ENCODE peak calls at places on chromosomes 1 and 21, in nine cellular contexts. T is omental fat pad; N is stimulated activated CD4-positive, alpha-beta T cell treated with anti-CD3 and anti-CD28 coated beads, Interleukin-1b, Interleukin-23, amount 100 ng/mL, for 24 hours; I is NCI-H1417; X is GM03348; L is OCI-M1; F is astrocyte; P is KBM-7; G is activated CD4-positive, CD25-positive, alpha-beta regulatory T cell. S is an unnamed sample.
A peak's percentile ranks its signal among the peaks of the same experiment; 100 is the strongest.

GRCh38 chr1:102593276-102593675 is 515.0 kb downstream of the COL11A1 start:
- DNase-seq in P (no peak), F (peak; percentile 10), I (no peak), G (no peak), L (no peak), N (no peak), X (no peak), T (no peak), S (no peak)

GRCh38 chr1:31576201-31576669 is at the start of gene TINAGL1:
- DNase-seq in P (no peak), T (no peak), L (no peak), G (no peak), F (no peak), I (no peak), N (no peak), X (no peak), S (no peak)

GRCh38 chr1:107964397-107965111 is 426 bp downstream of the VAV3 start:
- DNase-seq in L (no peak), P (no peak), N (peak; percentile 14), T (no peak), I (peak; percentile 10), X (no peak), G (peak; percentile 20), F (peak; percentile 14), S (no peak)

GRCh38 chr1:59046730-59047157 is 250.2 kb upstream of the FGGY start:
- DNase-seq in N (no peak), P (no peak), I (no peak), T (no peak), F (no peak), G (no peak), L (peak; percentile 46), X (no peak), S (no peak)

GRCh38 chr1:223678841-223679240 is 13.3 kb upstream of the CAPN8 start:
- DNase-seq in P (no peak), T (no peak), G (no peak), F (no peak), I (no peak), L (peak; percentile 93), X (no peak), N (no peak), S (no peak)

GRCh38 chr1:217393901-217394300 is 237.0 kb downstream of the GPATCH2 start:
- DNase-seq in F (no peak), P (no peak), G (no peak), T (no peak), L (no peak), I (no peak), X (no peak), N (no peak), S (no peak)

GRCh38 chr21:25626752-25627151 is 12.3 kb upstream of the JAM2 start:
- DNase-seq in I (no peak), P (no peak), N (no peak), X (no peak), L (no peak), G (no peak), T (no peak), F (no peak), S (peak; percentile 53)

GRCh38 chr1:15870421-15870820 is 22.9 kb downstream of the SPEN start:
- DNase-seq in X (peak; percentile 21), I (no peak), F (peak; percentile 32), T (no peak), N (no peak), L (no peak), G (no peak), P (no peak), S (no peak)

GRCh38 chr1:46043491-46044017 is 88.9 kb downstream of the PIK3R3 start:
- DNase-seq in P (peak; percentile 88), F (no peak), T (no peak), I (peak; percentile 17), N (no peak), G (no peak), X (no peak), L (peak; percentile 66), S (no peak)

GRCh38 chr1:177490240-177490639 is 319.5 kb downstream of the BRINP2 start:
- DNase-seq in F (no peak), X (no peak), P (no peak), N (no peak), T (no peak), I (no peak), G (no peak), L (no peak), S (no peak)

GRCh38 chr21:34726627-34727337 is 58.0 kb downstream of the CLIC6 start:
- DNase-seq in X (no peak), F (peak; percentile 55), I (no peak), T (no peak), L (peak; percentile 36), P (no peak), G (no peak), N (no peak), S (no peak)

GRCh38 chr1:109762039-109762585 is 1.6 kb downstream of the EPS8L3 start:
- DNase-seq in L (no peak), P (no peak), X (no peak), G (no peak), F (no peak), I (no peak), T (no peak), N (no peak), S (no peak)

GRCh38 chr1:200610846-200611245 is 9.7 kb downstream of the KIF14 start:
- DNase-seq in T (no peak), F (no peak), L (no peak), N (no peak), G (no peak), P (no peak), I (no peak), X (peak; percentile 70), S (no peak)

GRCh38 chr1:184025242-184025675 is 12.3 kb downstream of the COLGALT2 start:
- DNase-seq in F (peak; percentile 96), P (no peak), N (no peak), G (no peak), I (peak; percentile 28), T (no peak), L (no peak), X (peak; percentile 77), S (no peak)

GRCh38 chr1:239997515-239998311 is 94.0 kb upstream of the FMN2 start:
- DNase-seq in T (no peak), L (no peak), N (no peak), X (peak; percentile 46), F (no peak), G (no peak), I (no peak), P (peak; percentile 28), S (no peak)

GRCh38 chr21:25329227-25329626 is 278.1 kb downstream of the MRPL39 start:
- DNase-seq in I (no peak), X (peak; percentile 79), N (no peak), P (no peak), L (no peak), T (no peak), G (no peak), F (peak; percentile 91), S (no peak)

GRCh38 chr1:206803221-206803730 is 31.0 kb upstream of the IL10 start:
- DNase-seq in I (no peak), P (no peak), N (peak; percentile 48), F (no peak), L (no peak), T (no peak), G (peak; percentile 58), X (no peak), S (no peak)

GRCh38 chr1:216726435-216726834 is 3.2 kb upstream of the ESRRG start:
- DNase-seq in L (no peak), F (no peak), G (no peak), X (no peak), P (no peak), T (no peak), N (no peak), I (no peak), S (no peak)

GRCh38 chr1:56516539-56517252 is 62.7 kb downstream of the PLPP3 start:
- DNase-seq in G (no peak), N (no peak), T (no peak), F (peak; percentile 72), I (no peak), X (peak; percentile 39), L (peak; percentile 84), P (peak; percentile 28), S (peak; percentile 31)

GRCh38 chr21:35027558-35028450 is 21.3 kb downstream of the RUNX1 start:
- DNase-seq in F (no peak), T (no peak), G (no peak), L (peak; percentile 73), P (peak; percentile 37), N (no peak), I (no peak), X (no peak), S (no peak)

GRCh38 chr1:166839600-166840308 is 479 bp downstream of the POGK start:
- DNase-seq in T (no peak), N (peak; percentile 32), L (peak; percentile 78), F (peak; percentile 6), X (peak; percentile 82), G (peak; percentile 23), I (peak; percentile 88), P (peak; percentile 48), S (peak; percentile 4)